ENCODE peak calls at places on chromosomes 13 and 19, in nine cellular contexts. Q is heart right ventricle, X is fibroblast of the aortic adventitia, D is HCT116, B is fibroblast of lung, O is prostate gland, Y is esophagus squamous epithelium, H is IMR-90, T is cardiac muscle cell. V is an unnamed sample.

GRCh38 chr13:24407844-24408243 is 98.5 kb downstream of the C1QTNF9 start:
- DNase-seq in H (no peak), T (no peak), O (no peak), Q (no peak), D (no peak), X (no peak), B (no peak), Y (no peak), V (no peak)

GRCh38 chr19:10922638-10923014 is 5.8 kb downstream of the YIPF2 start:
- DNase-seq in B (no peak), Q (no peak), D (no peak), H (no peak), T (no peak), O (no peak), X (no peak), Y (no peak), V (no peak)

GRCh38 chr19:27746691-27747380 is 1466.1 kb downstream of the UQCRFS1 start:
- DNase-seq in O (peak; percentile 34), T (peak; percentile 10), X (peak; percentile 3), D (no peak), Y (no peak), H (peak; percentile 1), B (peak; percentile 38), Q (peak; percentile 34), V (no peak)

GRCh38 chr13:79477968-79478367 is 3.0 kb upstream of the NDFIP2 start:
- DNase-seq in D (no peak), Q (peak; percentile 49), X (no peak), H (no peak), Y (no peak), T (peak; percentile 2), O (no peak), B (no peak), V (no peak)

GRCh38 chr13:81540777-81541176 is 1199.9 kb upstream of the SPRY2 start:
- DNase-seq in Q (no peak), X (no peak), T (peak; percentile 1), D (no peak), B (no peak), H (no peak), O (no peak), Y (no peak), V (no peak)

GRCh38 chr19:40716031-40716654 is 543 bp downstream of the COQ8B start:
- DNase-seq in O (peak; percentile 46), Q (no peak), Y (no peak), T (no peak), D (peak; percentile 72), B (no peak), X (no peak), H (peak; percentile 95), V (no peak)

GRCh38 chr13:47306991-47307390 is 410.1 kb upstream of the HTR2A start:
- DNase-seq in X (peak; percentile 15), Y (no peak), Q (no peak), T (no peak), D (no peak), H (peak; percentile 26), O (no peak), B (no peak), V (peak; percentile 17)

GRCh38 chr19:2337329-2337707 is 8.8 kb downstream of the SPPL2B start:
- DNase-seq in H (peak; percentile 43), T (peak; percentile 66), O (no peak), B (peak; percentile 59), Y (no peak), Q (no peak), D (no peak), X (peak; percentile 62), V (no peak)

GRCh38 chr19:53102701-53103140 is 501 bp downstream of the ZNF160 start:
- DNase-seq in D (no peak), O (no peak), Q (peak; percentile 36), Y (no peak), H (peak; percentile 31), B (peak; percentile 32), T (peak; percentile 54), X (peak; percentile 27), V (no peak)

GRCh38 chr13:111939285-111940278 is 127.4 kb upstream of the SOX1 start:
- DNase-seq in D (no peak), T (no peak), X (no peak), Y (no peak), Q (no peak), H (no peak), B (no peak), O (no peak), V (no peak)

DNA sequence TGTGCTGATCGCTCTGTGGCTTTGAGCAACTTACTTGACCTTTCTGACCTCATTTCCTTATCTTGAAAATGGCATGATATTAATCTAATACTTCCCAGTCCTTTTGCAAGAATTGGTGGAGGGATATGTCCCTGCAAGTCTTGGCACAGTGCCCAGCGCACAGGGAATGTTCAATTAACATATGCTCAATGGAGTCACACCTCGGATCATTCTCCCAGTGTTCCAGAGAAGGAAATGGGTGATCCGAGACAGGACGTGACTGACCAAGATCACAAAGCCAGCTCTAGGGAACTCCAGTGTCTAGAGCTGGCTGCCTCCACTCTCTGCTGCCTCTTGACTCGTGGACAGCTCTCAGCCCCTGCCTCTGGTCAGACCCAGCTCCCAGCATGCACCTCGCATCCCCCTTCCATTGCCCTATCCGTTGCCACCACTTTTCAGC is 3.6 kb downstream of the CDC42EP5 start:
- DNase-seq in H (no peak), D (no peak), X (no peak), Y (no peak), T (no peak), B (no peak), Q (peak; percentile 73), O (no peak), V (no peak)
- H3K4me3 ChIP-seq in H (no peak overlapping the region), D (no peak overlapping the region), X (no peak overlapping the region), Y (no peak overlapping the region), T (no peak overlapping the region), B (no peak overlapping the region), Q (no peak overlapping the region), O (no peak overlapping the region), V (no peak overlapping the region)

GRCh38 chr13:33072282-33072681 is 56.1 kb downstream of the KL start:
- DNase-seq in O (no peak), D (no peak), H (no peak), T (peak; percentile 45), Y (no peak), B (no peak), X (peak; percentile 20), Q (no peak), V (no peak)

GRCh38 chr13:33066329-33066728 is 50.1 kb downstream of the KL start:
- DNase-seq in Y (no peak), D (no peak), O (no peak), H (no peak), B (no peak), T (no peak), Q (no peak), X (no peak), V (no peak)

GRCh38 chr13:33072759-33073158 is 56.5 kb downstream of the KL start:
- DNase-seq in Y (no peak), Q (no peak), D (no peak), X (no peak), T (no peak), H (no peak), O (no peak), B (no peak), V (no peak)

GRCh38 chr13:33070713-33071112 is 54.5 kb downstream of the KL start:
- DNase-seq in O (no peak), T (no peak), B (peak; percentile 28), Y (no peak), X (no peak), Q (no peak), H (peak; percentile 19), D (no peak), V (no peak)

DNA sequence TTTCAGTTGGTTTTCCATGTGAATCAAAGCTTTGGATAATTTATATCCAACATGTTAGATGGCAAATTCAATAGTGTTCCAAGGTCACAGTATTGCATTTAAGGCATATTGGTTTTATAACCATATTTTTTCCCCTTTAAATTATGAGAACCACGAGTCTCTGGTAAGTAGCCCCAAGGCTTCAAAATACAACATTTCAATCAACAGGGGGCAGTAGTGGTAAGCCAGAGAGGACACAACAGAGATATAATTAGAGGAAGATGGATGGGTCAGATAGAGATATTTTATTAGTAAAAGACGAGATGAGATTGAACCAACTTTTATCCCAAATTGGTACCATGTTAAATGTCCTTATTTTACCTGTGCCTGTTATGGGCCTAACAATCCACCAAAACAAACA is 53.1 kb downstream of the KL start:
- DNase-seq in Y (no peak), O (no peak), D (no peak), X (no peak), H (no peak), T (no peak), B (no peak), Q (no peak), V (no peak)
- TF ChIP-seq CTCF in Y (no peak), O (no peak), D (no peak), X (no peak), H (peak; percentile 14), T (peak; percentile 7), B (peak; percentile 34), Q (no peak), V (no peak)

GRCh38 chr13:27789495-27790303 is 2.6 kb upstream of the GSX1 start:
- DNase-seq in X (no peak), T (no peak), Y (no peak), B (no peak), H (no peak), O (no peak), Q (no peak), D (no peak), V (no peak)
- H3K4me3 ChIP-seq in X (no peak overlapping the region), T (no peak overlapping the region), Y (peak overlapping the region; percentile 53), B (no peak overlapping the region), H (no peak overlapping the region), O (no peak overlapping the region), Q (peak overlapping the region; percentile 17), D (no peak overlapping the region), V (no peak overlapping the region)

DNA sequence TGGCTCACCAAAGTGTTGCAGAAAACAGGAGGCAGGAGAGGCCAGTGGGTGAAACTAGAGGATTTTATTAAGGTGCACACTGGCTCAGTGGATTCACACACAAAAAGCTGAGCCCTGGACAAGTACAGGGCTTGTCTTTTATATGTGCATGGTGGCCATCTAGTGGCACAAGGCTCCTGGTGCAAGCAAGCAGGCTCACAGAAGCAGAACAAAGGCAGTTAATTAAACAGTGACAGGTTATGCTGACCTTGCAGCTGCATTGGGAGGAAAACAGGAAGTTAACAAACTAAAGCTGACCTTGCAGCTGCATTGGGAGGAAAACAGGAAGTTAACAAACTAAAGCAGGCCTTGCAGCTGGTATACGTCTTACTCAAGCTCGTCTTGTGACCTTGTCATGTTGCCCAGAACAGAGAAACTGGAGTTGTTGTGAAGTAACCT is 65.3 kb upstream of the ZNF681 start:
- DNase-seq in B (peak; percentile 1), T (peak; percentile 1), X (no peak), Q (no peak), H (no peak), D (no peak), O (no peak), Y (no peak), V (peak; percentile 18)
- TF ChIP-seq CTCF in B (no peak), T (no peak), X (no peak), Q (no peak), H (no peak), D (no peak), O (no peak), Y (no peak), V (peak; percentile 43)

DNA sequence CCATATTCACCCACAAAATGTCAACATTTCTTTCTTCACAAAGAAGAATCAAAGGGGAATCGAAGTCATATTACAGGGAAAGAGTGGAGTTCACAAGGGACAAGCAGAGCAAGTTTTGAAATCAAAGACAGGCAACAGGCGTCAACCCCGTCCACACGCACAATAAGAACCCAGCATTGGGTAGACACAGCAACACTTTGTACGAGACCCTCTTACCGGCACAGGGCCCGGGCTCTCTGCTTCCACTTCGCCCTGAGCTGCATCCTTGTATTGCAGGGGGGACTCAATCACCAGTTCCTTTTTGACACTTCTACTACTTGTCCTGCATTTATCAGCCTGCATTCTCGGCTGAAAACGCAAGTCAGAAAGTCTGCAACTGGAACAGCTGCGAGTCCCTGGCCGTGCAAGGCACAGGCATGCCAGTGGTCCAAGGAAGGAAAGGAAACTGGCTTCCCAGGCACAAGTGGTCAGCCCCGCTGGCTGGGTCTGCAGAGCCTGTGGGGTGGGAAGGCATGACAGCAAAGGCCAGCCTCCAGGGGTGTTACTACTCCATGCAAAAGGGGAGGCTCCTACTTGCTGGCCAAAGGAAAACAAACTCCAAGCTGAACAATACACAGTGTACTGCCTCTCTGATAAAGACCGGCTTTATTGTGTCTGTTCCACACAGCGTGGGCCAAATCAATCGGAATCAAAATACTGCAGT is at the start of gene DOCK9:
- DNase-seq in T (peak; percentile 81), D (no peak), X (peak; percentile 71), H (peak; percentile 65), B (peak; percentile 83), O (peak; percentile 58), Y (no peak), Q (peak; percentile 73), V (no peak)
- H3K4me3 ChIP-seq in T (no peak within 1 kb of the TSS), D (no peak within 1 kb of the TSS), X (peak within 1 kb of the TSS; percentile 56), H (peak within 1 kb of the TSS; percentile 49), B (peak within 1 kb of the TSS; percentile 43), O (peak within 1 kb of the TSS; percentile 21), Y (peak within 1 kb of the TSS; percentile 58), Q (peak within 1 kb of the TSS; percentile 65), V (no peak within 1 kb of the TSS)

V was measured in LNCaP clone FGC.